ENCODE peak calls at places on chromosomes 12 and 14, in five cellular contexts. T is heart right ventricle, U is astrocyte, P is NCI-H526 treated with DMSO at 0.1 percent for 48 hours, A is neural crest cell. S is an unnamed sample.
A peak's percentile ranks its signal among the peaks of the same experiment; 100 is the strongest.

GRCh38 chr12:98838282-98838681 is 193.2 kb downstream of the APAF1 start:
- DNase-seq in T (no peak), U (peak; percentile 6), P (no peak), A (no peak), S (peak; percentile 26)

GRCh38 chr14:42174357-42174756 is 567.7 kb downstream of the LRFN5 start:
- DNase-seq in T (no peak), U (no peak), P (no peak), A (no peak), S (no peak)

GRCh38 chr12:80353254-80353653 is 90.8 kb upstream of the PTPRQ start:
- DNase-seq in T (no peak), U (peak; percentile 35), P (no peak), A (no peak), S (peak; percentile 54)

GRCh38 chr12:57877876-57878275 is 31.3 kb upstream of the CTDSP2 start:
- DNase-seq in T (no peak), U (no peak), P (no peak), A (no peak), S (no peak)

GRCh38 chr12:87274594-87275245 is 754.5 kb downstream of the C12orf50 start:
- DNase-seq in T (no peak), U (peak; percentile 42), P (peak; percentile 34), A (no peak), S (peak; percentile 29)

GRCh38 chr12:116508145-116509121 is 50.7 kb upstream of the MAP1LC3B2 start:
- DNase-seq in T (peak; percentile 22), U (no peak), P (peak; percentile 10), A (peak; percentile 56), S (no peak)

GRCh38 chr12:62808166-62808879 is 126.6 kb downstream of the PPM1H start:
- DNase-seq in T (no peak), U (no peak), P (no peak), A (no peak), S (no peak)

GRCh38 chr14:36451346-36452065 is 68.5 kb downstream of the NKX2-1 start:
- DNase-seq in T (no peak), U (no peak), P (no peak), A (no peak), S (no peak)

GRCh38 chr12:110256780-110257431 is 24.1 kb upstream of the ATP2A2 start:
- DNase-seq in T (peak; percentile 62), U (no peak), P (no peak), A (no peak), S (no peak)

GRCh38 chr14:22980672-22981089 is 1.7 kb downstream of the AJUBA start:
- DNase-seq in T (peak; percentile 31), U (no peak), P (no peak), A (no peak), S (peak; percentile 82)

GRCh38 chr12:10212623-10213131 is at the start of gene GABARAPL1:
- DNase-seq in T (peak; percentile 90), U (peak; percentile 61), P (peak; percentile 63), A (peak; percentile 61), S (peak; percentile 82)

GRCh38 chr12:104752883-104753282 is 205.2 kb downstream of the SLC41A2 start:
- DNase-seq in T (no peak), U (no peak), P (no peak), A (no peak), S (no peak)

GRCh38 chr14:52266782-52267181 is 716 bp upstream of the PTGDR start:
- DNase-seq in T (no peak), U (peak; percentile 30), P (no peak), A (no peak), S (no peak)

S was measured in epithelial cell of esophagus.